ENCODE peak calls at places on chromosomes 13 and 19, in seven cellular contexts. O is sigmoid colon, D is adrenal gland, C is body of pancreas, Q is heart left ventricle, F is tibial nerve, B is endothelial cell of umbilical vein. H is an unnamed sample.

GRCh38 chr19:2428027-2428690 is 773 bp upstream of the TIMM13 start:
- DNase-seq in O (peak), D (peak), C (peak), Q (no peak), F (no peak), B (no peak), H (no peak)

GRCh38 chr19:4414144-4414799 is 11.8 kb downstream of the CHAF1A start:
- DNase-seq in O (no peak), D (no peak), C (no peak), Q (no peak), F (no peak), B (no peak), H (no peak)

GRCh38 chr13:106567421-106568224 is at the start of gene ARGLU1:
- DNase-seq in O (peak), D (peak), C (peak), Q (peak), F (peak), B (peak), H (peak)

GRCh38 chr19:16340654-16341053 is 16.0 kb downstream of the KLF2 start:
- DNase-seq in O (no peak), D (no peak), C (no peak), Q (no peak), F (no peak), B (no peak), H (no peak)

GRCh38 chr13:103312467-103312866 is 246.2 kb upstream of the SLC10A2 start:
- DNase-seq in O (no peak), D (no peak), C (no peak), Q (no peak), F (no peak), B (no peak), H (no peak)

GRCh38 chr13:90395348-90395747 is 952.1 kb upstream of the MIR17HG start:
- DNase-seq in O (no peak), D (no peak), C (no peak), Q (no peak), F (no peak), B (no peak), H (no peak)

GRCh38 chr13:106381083-106381482 is 154.4 kb downstream of the EFNB2 start:
- DNase-seq in O (no peak), D (no peak), C (no peak), Q (no peak), F (no peak), B (peak), H (no peak)

GRCh38 chr13:111337741-111338140 is 17.3 kb downstream of the TEX29 start:
- DNase-seq in O (peak), D (no peak), C (no peak), Q (no peak), F (no peak), B (no peak), H (no peak)

GRCh38 chr19:33316521-33317284 is 14.4 kb upstream of the CEBPA start:
- DNase-seq in O (no peak), D (no peak), C (no peak), Q (no peak), F (no peak), B (no peak), H (no peak)

GRCh38 chr13:65594255-65594654 is 1635.9 kb downstream of the PCDH9 start:
- DNase-seq in O (no peak), D (no peak), C (no peak), Q (no peak), F (no peak), B (no peak), H (no peak)

GRCh38 chr13:105894711-105895110 is 640.8 kb downstream of the EFNB2 start:
- DNase-seq in O (no peak), D (no peak), C (no peak), Q (no peak), F (no peak), B (no peak), H (no peak)

GRCh38 chr19:55365245-55365644 is 2.2 kb upstream of the GARIN5B start:
- DNase-seq in O (no peak), D (no peak), C (no peak), Q (no peak), F (no peak), B (no peak), H (no peak)

GRCh38 chr19:46000497-46001246 is 5.4 kb downstream of the CCDC61 start:
- DNase-seq in O (no peak), D (peak), C (peak), Q (no peak), F (no peak), B (no peak), H (no peak)

GRCh38 chr13:48739346-48740037 is 85.8 kb downstream of the CYSLTR2 start:
- DNase-seq in O (no peak), D (no peak), C (no peak), Q (no peak), F (no peak), B (no peak), H (no peak)

GRCh38 chr13:100235311-100235901 is 146.5 kb downstream of the PCCA start:
- DNase-seq in O (no peak), D (peak), C (no peak), Q (no peak), F (peak), B (peak), H (no peak)

DNA sequence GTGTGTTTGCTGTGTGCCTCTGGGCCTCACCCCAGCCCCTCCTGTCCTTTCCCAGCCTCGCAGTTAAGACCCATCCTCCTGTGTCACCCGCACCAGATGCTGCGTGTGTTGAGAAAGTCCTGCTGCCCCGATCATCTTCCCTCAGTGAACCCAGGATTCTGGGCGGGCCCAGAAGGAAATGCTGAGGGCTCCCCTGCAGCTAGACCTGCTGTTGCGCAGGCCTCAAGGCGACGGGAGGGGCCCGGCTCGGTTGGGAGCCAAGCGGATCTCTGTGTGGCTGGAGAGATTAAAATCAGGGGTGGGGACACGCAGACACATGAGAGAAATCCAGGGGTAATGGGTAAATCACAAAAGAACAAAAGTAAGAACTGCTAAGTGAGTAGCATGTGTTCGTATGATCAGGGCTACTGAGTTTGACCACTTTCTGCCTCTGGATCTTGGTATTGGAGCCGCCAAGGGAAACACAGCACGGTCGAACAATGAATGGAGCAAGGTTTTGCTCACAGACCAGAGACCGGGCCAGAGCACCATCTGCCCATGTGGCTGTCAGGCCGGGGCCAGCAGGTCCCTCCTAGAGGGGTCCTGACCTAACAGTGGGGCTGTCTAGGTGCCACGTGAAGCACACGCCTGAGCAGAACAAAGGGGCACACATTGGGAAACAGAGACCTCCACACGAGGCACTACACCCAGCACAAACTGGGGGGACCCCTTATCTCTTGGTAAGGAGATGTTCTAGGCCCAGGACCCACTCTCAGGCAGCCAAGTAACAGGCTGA is 7.1 kb downstream of the ZSCAN1 start:
- DNase-seq in O (peak), D (no peak), C (no peak), Q (no peak), F (no peak), B (no peak), H (no peak)
- TF ChIP-seq CTCF in O (no peak), D (no peak), C (no peak), Q (no peak), F (no peak), B (no peak), H (no peak)

GRCh38 chr13:78603240-78603947 is at the start of gene POU4F1:
- DNase-seq in O (no peak), D (no peak), C (peak), Q (no peak), F (no peak), B (peak), H (no peak)

GRCh38 chr13:78600317-78600899 is 2.9 kb downstream of the POU4F1 start:
- DNase-seq in O (no peak), D (no peak), C (no peak), Q (no peak), F (no peak), B (no peak), H (no peak)

GRCh38 chr13:78601886-78602560 is 1.3 kb downstream of the POU4F1 start:
- DNase-seq in O (no peak), D (no peak), C (no peak), Q (no peak), F (no peak), B (no peak), H (no peak)

GRCh38 chr13:78601124-78601885 is 2.0 kb downstream of the POU4F1 start:
- DNase-seq in O (no peak), D (no peak), C (no peak), Q (no peak), F (no peak), B (peak), H (no peak)

GRCh38 chr13:78602561-78603239 is 652 bp downstream of the POU4F1 start:
- DNase-seq in O (no peak), D (no peak), C (no peak), Q (no peak), F (no peak), B (no peak), H (no peak)
- H3K4me3 ChIP-seq in O (peak), D (no peak), C (no peak), Q (peak), F (no peak), B (peak), H (peak)

DNA sequence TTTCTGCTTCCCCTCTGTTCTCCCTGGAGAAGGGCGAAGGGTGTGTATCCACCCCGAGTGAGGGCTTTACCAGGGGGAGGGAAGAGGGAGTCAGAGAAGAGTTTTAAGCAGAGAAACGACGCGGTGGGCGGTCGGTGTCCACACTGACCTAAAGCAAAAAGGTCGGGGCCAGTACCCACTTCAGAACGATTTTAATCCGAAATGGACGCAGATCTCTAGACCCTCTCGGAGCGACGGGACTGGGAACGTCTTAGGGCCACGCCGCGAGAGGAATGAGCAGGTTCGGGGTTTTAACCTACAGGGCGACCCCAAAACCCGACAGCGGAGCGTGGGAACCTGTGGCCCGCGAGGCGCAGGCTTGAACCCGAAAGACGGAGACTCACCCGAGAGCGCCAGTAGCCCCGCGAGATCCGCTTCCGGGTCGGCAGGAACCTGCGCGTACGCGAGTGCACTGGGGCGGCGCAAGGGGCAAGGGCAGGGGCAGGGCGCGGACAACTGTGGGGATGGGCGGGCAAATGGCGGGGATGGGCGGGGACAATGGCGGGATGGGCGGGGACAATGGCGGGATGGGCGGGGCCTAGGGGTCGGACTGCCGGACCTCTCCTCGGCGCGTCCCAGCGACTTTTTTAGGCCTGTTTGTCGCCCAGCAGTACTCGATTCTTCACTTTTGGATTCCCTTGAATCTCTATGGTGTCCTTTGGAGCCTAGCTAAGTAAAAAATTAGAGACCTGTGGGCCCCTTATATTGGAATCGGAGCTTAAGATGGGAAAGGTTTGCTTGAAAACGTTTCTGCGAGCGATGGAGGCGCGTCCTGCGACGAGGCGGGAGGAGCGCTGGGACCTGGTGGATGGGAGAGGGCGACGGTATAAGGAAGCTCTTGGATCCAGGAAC is at the start of gene ZNF677:
- DNase-seq in O (peak), D (peak), C (peak), Q (peak), F (peak), B (peak), H (peak)
- TF ChIP-seq POLR2A in O (no peak), D (peak), C (peak), Q (peak), F (peak), B (peak), H (peak)

GRCh38 chr13:40941581-40941980 is 77.5 kb downstream of the ELF1 start:
- DNase-seq in O (no peak), D (no peak), C (no peak), Q (no peak), F (no peak), B (no peak), H (no peak)
- TF ChIP-seq CTCF in O (no peak), D (no peak), C (no peak), Q (no peak), F (no peak), B (no peak), H (no peak)

H was measured in uterus.